ENCODE peak calls at places on chromosomes 7 and 10, in four cellular contexts. T is H1, A is H9, B is trophoblast cell. H is an unnamed sample.
A peak's percentile ranks its signal among the peaks of the same experiment; 100 is the strongest.

GRCh38 chr7:139011373-139011772 is 24.5 kb downstream of the ZC3HAV1L start:
- DNase-seq in T (peak; percentile 23), A (no peak), B (no peak), H (no peak)

GRCh38 chr10:60648761-60649160 is 129.5 kb upstream of the CDK1 start:
- DNase-seq in T (no peak), A (no peak), B (no peak), H (no peak)

GRCh38 chr10:103676058-103676785 is 179.2 kb downstream of the SH3PXD2A start:
- DNase-seq in T (no peak), A (no peak), B (peak; percentile 86), H (peak; percentile 85)

GRCh38 chr7:150631866-150632864 is at the start of gene GIMAP6:
- DNase-seq in T (no peak), A (no peak), B (no peak), H (no peak)

GRCh38 chr7:94423116-94423515 is 28.4 kb downstream of the COL1A2 start:
- DNase-seq in T (no peak), A (no peak), B (no peak), H (no peak)

GRCh38 chr7:95609277-95609971 is 13.1 kb upstream of the PDK4 start:
- DNase-seq in T (no peak), A (no peak), B (no peak), H (no peak)

GRCh38 chr7:129762387-129762969 is 151.0 kb downstream of the NRF1 start:
- DNase-seq in T (no peak), A (no peak), B (no peak), H (no peak)

GRCh38 chr7:137931823-137932222 is 70.1 kb downstream of the CREB3L2 start:
- DNase-seq in T (no peak), A (no peak), B (no peak), H (no peak)

GRCh38 chr7:86908948-86909347 is 150.5 kb downstream of the ELAPOR2 start:
- DNase-seq in T (no peak), A (no peak), B (no peak), H (peak; percentile 37)

GRCh38 chr10:79280956-79281355 is 66.3 kb upstream of the PPIF start:
- DNase-seq in T (no peak), A (no peak), B (no peak), H (no peak)

GRCh38 chr10:78624791-78625190 is 444.0 kb upstream of the ZMIZ1 start:
- DNase-seq in T (no peak), A (no peak), B (no peak), H (no peak)

DNA sequence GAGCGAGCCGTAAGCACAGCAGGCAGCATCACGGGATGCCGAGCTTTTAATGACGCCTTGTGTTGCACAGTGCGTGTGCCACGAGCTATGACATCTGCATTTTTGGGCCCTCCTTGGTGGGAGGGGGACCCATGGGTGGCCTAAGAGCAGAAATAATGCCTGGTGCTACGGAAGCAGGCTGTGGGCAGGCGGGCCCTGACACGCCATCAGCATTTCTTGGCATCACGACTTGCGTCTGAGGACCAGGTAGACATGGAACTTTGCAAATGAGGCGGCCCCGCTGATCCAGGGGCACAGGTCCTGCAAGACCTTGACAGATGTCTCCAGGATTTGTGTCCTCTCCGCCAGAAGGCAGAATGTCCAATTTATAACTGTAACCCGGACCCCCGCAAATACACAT is 117.8 kb upstream of the RNF32 start:
- DNase-seq in T (no peak), A (no peak), B (no peak), H (no peak)
- H3K18ac ChIP-seq in T (no peak overlapping the region), A (no peak overlapping the region), B (no peak overlapping the region), H (no peak overlapping the region)

GRCh38 chr10:125727436-125727835 is 7.9 kb downstream of the EDRF1 start:
- DNase-seq in T (no peak), A (no peak), B (no peak), H (no peak)
- H3K79me2 ChIP-seq in T (no peaks in the 10 kb centered on the region), A (no peaks in the 10 kb centered on the region), B (no peaks in the 10 kb centered on the region), H (no peaks in the 10 kb centered on the region)

DNA sequence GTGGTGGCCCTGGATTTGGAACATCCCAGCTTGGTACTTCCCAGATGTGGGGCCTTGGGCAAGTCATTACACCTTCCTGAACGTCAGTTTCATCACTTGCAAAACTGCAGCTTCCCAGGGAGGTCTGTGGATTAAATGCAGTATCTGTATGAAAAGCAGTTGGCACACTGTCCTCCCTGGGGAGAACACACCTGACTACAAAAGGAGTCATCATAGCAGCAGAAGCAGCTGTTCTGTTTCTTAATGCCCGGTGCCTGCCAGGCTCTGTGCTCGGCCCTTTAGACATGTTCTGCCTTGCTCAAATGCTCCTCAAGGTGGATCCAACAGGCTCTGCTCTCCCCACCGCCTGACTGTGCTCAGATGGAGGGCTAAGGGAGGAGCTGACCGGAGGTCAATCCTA is 31.0 kb downstream of the CDCA7L start:
- DNase-seq in T (no peak), A (no peak), B (no peak), H (no peak)
- H3K18ac ChIP-seq in T (no peak overlapping the region), A (no peak overlapping the region), B (no peak overlapping the region), H (no peak overlapping the region)

GRCh38 chr7:158495780-158496179 is 91.8 kb downstream of the PTPRN2 start:
- DNase-seq in T (peak; percentile 69), A (peak; percentile 84), B (no peak), H (peak; percentile 71)
- H3K79me2 ChIP-seq in T (no peaks in the 10 kb centered on the region), A (no peaks in the 10 kb centered on the region), B (no peaks in the 10 kb centered on the region), H (no peaks in the 10 kb centered on the region)

GRCh38 chr7:44639701-44640321 is 33.4 kb downstream of the OGDH start:
- DNase-seq in T (no peak), A (peak; percentile 48), B (peak; percentile 79), H (peak; percentile 74)
- H3K18ac ChIP-seq in T (peak overlapping the region; percentile 51), A (no peak overlapping the region), B (no peak overlapping the region), H (peak overlapping the region; percentile 20)

H was measured in mesendoderm.